ENCODE peak calls at places on chromosomes 6 and 20, in nine cellular contexts. One of them, this sample, is unnamed.

GRCh38 chr6:152313542-152314482 is 323.4 kb downstream of the SYNE1 start:
- DNase-seq in GM23338: peak
- DNase-seq in H9: no peak
- DNase-seq in heart left ventricle: no peak
- DNase-seq in uterus: no peak
- DNase-seq in endothelial cell of umbilical vein: peak
- DNase-seq in CD4-positive, CD25-positive, alpha-beta regulatory T cell: no peak
- DNase-seq in substantia nigra: no peak
- DNase-seq in RWPE1: no peak
- DNase-seq in this sample: no peak

GRCh38 chr6:159463440-159463839 is 229.6 kb downstream of the SOD2 start:
- DNase-seq in RWPE1: no peak
- DNase-seq in substantia nigra: no peak
- DNase-seq in GM23338: peak
- DNase-seq in CD4-positive, CD25-positive, alpha-beta regulatory T cell: no peak
- DNase-seq in endothelial cell of umbilical vein: no peak
- DNase-seq in uterus: no peak
- DNase-seq in H9: no peak
- DNase-seq in heart left ventricle: no peak
- DNase-seq in this sample: no peak

GRCh38 chr6:74137910-74138309 is 441.9 kb downstream of the CD109 start:
- DNase-seq in endothelial cell of umbilical vein: peak
- DNase-seq in GM23338: peak
- DNase-seq in CD4-positive, CD25-positive, alpha-beta regulatory T cell: no peak
- DNase-seq in RWPE1: no peak
- DNase-seq in substantia nigra: no peak
- DNase-seq in uterus: no peak
- DNase-seq in H9: no peak
- DNase-seq in heart left ventricle: no peak
- DNase-seq in this sample: no peak

GRCh38 chr6:42260424-42260888 is 42.8 kb upstream of the MRPS10 start:
- DNase-seq in GM23338: peak
- DNase-seq in RWPE1: no peak
- DNase-seq in CD4-positive, CD25-positive, alpha-beta regulatory T cell: no peak
- DNase-seq in endothelial cell of umbilical vein: no peak
- DNase-seq in uterus: peak
- DNase-seq in substantia nigra: no peak
- DNase-seq in H9: peak
- DNase-seq in heart left ventricle: peak
- DNase-seq in this sample: no peak

GRCh38 chr6:26103141-26103769 is 16.0 kb downstream of the HFE start:
- DNase-seq in CD4-positive, CD25-positive, alpha-beta regulatory T cell: no peak
- DNase-seq in H9: no peak
- DNase-seq in GM23338: no peak
- DNase-seq in heart left ventricle: no peak
- DNase-seq in uterus: no peak
- DNase-seq in RWPE1: peak
- DNase-seq in endothelial cell of umbilical vein: no peak
- DNase-seq in substantia nigra: no peak
- DNase-seq in this sample: no peak

GRCh38 chr6:22364314-22364713 is 67.5 kb upstream of the PRL start:
- DNase-seq in CD4-positive, CD25-positive, alpha-beta regulatory T cell: no peak
- DNase-seq in endothelial cell of umbilical vein: no peak
- DNase-seq in H9: no peak
- DNase-seq in substantia nigra: no peak
- DNase-seq in heart left ventricle: no peak
- DNase-seq in uterus: no peak
- DNase-seq in RWPE1: peak
- DNase-seq in GM23338: no peak
- DNase-seq in this sample: no peak

GRCh38 chr6:139372326-139373153 is 1.9 kb downstream of the CITED2 start:
- DNase-seq in substantia nigra: no peak
- DNase-seq in CD4-positive, CD25-positive, alpha-beta regulatory T cell: no peak
- DNase-seq in RWPE1: no peak
- DNase-seq in H9: no peak
- DNase-seq in GM23338: no peak
- DNase-seq in heart left ventricle: no peak
- DNase-seq in uterus: no peak
- DNase-seq in endothelial cell of umbilical vein: peak
- DNase-seq in this sample: no peak

GRCh38 chr6:166687538-166688259 is 60.6 kb upstream of the RPS6KA2 start:
- DNase-seq in RWPE1: no peak
- DNase-seq in substantia nigra: no peak
- DNase-seq in uterus: no peak
- DNase-seq in H9: peak
- DNase-seq in GM23338: peak
- DNase-seq in CD4-positive, CD25-positive, alpha-beta regulatory T cell: no peak
- DNase-seq in endothelial cell of umbilical vein: no peak
- DNase-seq in heart left ventricle: no peak
- DNase-seq in this sample: no peak

GRCh38 chr6:3813150-3813780 is 35.9 kb upstream of the FAM50B start:
- DNase-seq in endothelial cell of umbilical vein: peak
- DNase-seq in uterus: peak
- DNase-seq in substantia nigra: no peak
- DNase-seq in GM23338: no peak
- DNase-seq in heart left ventricle: peak
- DNase-seq in RWPE1: peak
- DNase-seq in H9: no peak
- DNase-seq in CD4-positive, CD25-positive, alpha-beta regulatory T cell: no peak
- DNase-seq in this sample: peak

GRCh38 chr20:34824861-34825529 is 456 bp downstream of the NCOA6 start:
- DNase-seq in substantia nigra: peak
- DNase-seq in H9: peak
- DNase-seq in GM23338: peak
- DNase-seq in endothelial cell of umbilical vein: peak
- DNase-seq in RWPE1: peak
- DNase-seq in heart left ventricle: peak
- DNase-seq in CD4-positive, CD25-positive, alpha-beta regulatory T cell: peak
- DNase-seq in uterus: peak
- DNase-seq in this sample: peak

GRCh38 chr6:118263929-118264486 is 284.1 kb upstream of the PLN start:
- DNase-seq in heart left ventricle: peak
- DNase-seq in endothelial cell of umbilical vein: peak
- DNase-seq in uterus: no peak
- DNase-seq in substantia nigra: peak
- DNase-seq in GM23338: peak
- DNase-seq in CD4-positive, CD25-positive, alpha-beta regulatory T cell: no peak
- DNase-seq in RWPE1: peak
- DNase-seq in H9: peak
- DNase-seq in this sample: no peak

GRCh38 chr6:110687326-110687725 is 127.9 kb downstream of the CDK19 start:
- DNase-seq in H9: no peak
- DNase-seq in uterus: no peak
- DNase-seq in substantia nigra: no peak
- DNase-seq in RWPE1: no peak
- DNase-seq in heart left ventricle: no peak
- DNase-seq in GM23338: no peak
- DNase-seq in CD4-positive, CD25-positive, alpha-beta regulatory T cell: no peak
- DNase-seq in endothelial cell of umbilical vein: peak
- DNase-seq in this sample: no peak

GRCh38 chr20:47360207-47360488 is 3.6 kb upstream of the ZMYND8 start:
- DNase-seq in CD4-positive, CD25-positive, alpha-beta regulatory T cell: no peak
- DNase-seq in GM23338: no peak
- DNase-seq in heart left ventricle: peak
- DNase-seq in substantia nigra: no peak
- DNase-seq in uterus: no peak
- DNase-seq in endothelial cell of umbilical vein: no peak
- DNase-seq in RWPE1: peak
- DNase-seq in H9: no peak
- DNase-seq in this sample: no peak

GRCh38 chr6:77740380-77740779 is 87.5 kb downstream of the MEI4 start:
- DNase-seq in heart left ventricle: no peak
- DNase-seq in endothelial cell of umbilical vein: peak
- DNase-seq in H9: no peak
- DNase-seq in GM23338: peak
- DNase-seq in substantia nigra: no peak
- DNase-seq in uterus: no peak
- DNase-seq in RWPE1: peak
- DNase-seq in CD4-positive, CD25-positive, alpha-beta regulatory T cell: no peak
- DNase-seq in this sample: no peak

GRCh38 chr6:119322715-119323350 is 26.7 kb downstream of the MAN1A1 start:
- DNase-seq in H9: no peak
- DNase-seq in uterus: no peak
- DNase-seq in GM23338: no peak
- DNase-seq in endothelial cell of umbilical vein: no peak
- DNase-seq in substantia nigra: no peak
- DNase-seq in heart left ventricle: no peak
- DNase-seq in CD4-positive, CD25-positive, alpha-beta regulatory T cell: peak
- DNase-seq in RWPE1: no peak
- DNase-seq in this sample: no peak

GRCh38 chr6:2725364-2725988 is 25.2 kb downstream of the MYLK4 start:
- DNase-seq in uterus: no peak
- DNase-seq in H9: no peak
- DNase-seq in heart left ventricle: no peak
- DNase-seq in endothelial cell of umbilical vein: no peak
- DNase-seq in CD4-positive, CD25-positive, alpha-beta regulatory T cell: no peak
- DNase-seq in RWPE1: no peak
- DNase-seq in substantia nigra: no peak
- DNase-seq in GM23338: no peak
- DNase-seq in this sample: no peak
- H3K27ac ChIP-seq in uterus: no peak
- H3K27ac ChIP-seq in H9: no peak
- H3K27ac ChIP-seq in heart left ventricle: no peak
- H3K27ac ChIP-seq in endothelial cell of umbilical vein: peak
- H3K27ac ChIP-seq in CD4-positive, CD25-positive, alpha-beta regulatory T cell: no peak
- H3K27ac ChIP-seq in RWPE1: no peak
- H3K27ac ChIP-seq in substantia nigra: no peak
- H3K27ac ChIP-seq in GM23338: no peak
- H3K27ac ChIP-seq in this sample: no peak

DNA sequence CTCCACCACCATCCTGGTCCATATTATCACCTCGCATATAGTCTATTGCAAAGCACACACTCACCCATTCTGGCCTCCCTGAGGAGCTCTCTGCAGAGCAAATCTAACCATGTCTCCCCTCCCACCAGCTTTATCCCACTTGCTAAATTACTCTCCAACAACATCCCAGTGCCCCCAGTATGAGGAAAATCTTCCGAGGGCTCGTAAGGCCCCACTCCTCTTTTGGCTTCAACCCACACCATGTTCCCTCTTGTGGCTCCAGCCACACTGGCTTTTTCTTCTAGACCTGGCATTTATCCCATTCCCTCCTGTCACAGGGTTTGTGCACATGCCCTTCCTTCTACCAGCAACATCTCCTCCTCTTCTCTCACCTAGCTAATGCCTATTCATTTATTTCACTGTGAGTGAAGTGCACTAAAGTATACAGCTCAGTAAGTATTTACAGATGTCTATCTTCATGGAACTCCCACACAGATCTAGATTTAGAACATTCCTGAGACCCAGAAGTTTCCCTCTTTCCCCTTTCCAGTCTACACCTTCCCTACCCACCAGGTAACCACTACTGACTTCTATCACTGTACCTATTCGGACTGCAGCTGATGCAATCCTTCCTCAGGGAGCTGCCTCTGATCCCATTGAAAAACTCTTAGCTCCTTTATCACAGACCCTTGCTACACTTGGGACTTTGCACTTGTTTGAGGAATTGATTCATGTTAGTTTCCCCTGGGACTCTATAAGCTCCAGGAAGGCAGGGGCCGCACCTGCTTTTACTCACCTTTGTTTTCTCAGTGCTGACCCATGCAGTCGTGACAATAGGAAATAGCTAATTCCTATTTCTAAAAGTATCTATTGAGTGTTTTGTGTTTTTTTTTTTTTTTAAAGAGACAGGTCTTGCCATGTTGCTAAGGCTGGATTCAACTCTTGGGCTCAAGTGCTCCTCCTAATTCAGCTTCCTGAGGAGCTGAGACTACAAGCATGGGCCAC is 15.5 kb downstream of the MRPL14 start:
- DNase-seq in H9: no peak
- DNase-seq in RWPE1: no peak
- DNase-seq in CD4-positive, CD25-positive, alpha-beta regulatory T cell: no peak
- DNase-seq in endothelial cell of umbilical vein: no peak
- DNase-seq in heart left ventricle: no peak
- DNase-seq in uterus: no peak
- DNase-seq in GM23338: no peak
- DNase-seq in substantia nigra: no peak
- DNase-seq in this sample: no peak
- H3K27ac ChIP-seq in H9: no peak
- H3K27ac ChIP-seq in RWPE1: no peak
- H3K27ac ChIP-seq in CD4-positive, CD25-positive, alpha-beta regulatory T cell: no peak
- H3K27ac ChIP-seq in endothelial cell of umbilical vein: no peak
- H3K27ac ChIP-seq in heart left ventricle: no peak
- H3K27ac ChIP-seq in uterus: no peak
- H3K27ac ChIP-seq in GM23338: no peak
- H3K27ac ChIP-seq in substantia nigra: no peak
- H3K27ac ChIP-seq in this sample: no peak

DNA sequence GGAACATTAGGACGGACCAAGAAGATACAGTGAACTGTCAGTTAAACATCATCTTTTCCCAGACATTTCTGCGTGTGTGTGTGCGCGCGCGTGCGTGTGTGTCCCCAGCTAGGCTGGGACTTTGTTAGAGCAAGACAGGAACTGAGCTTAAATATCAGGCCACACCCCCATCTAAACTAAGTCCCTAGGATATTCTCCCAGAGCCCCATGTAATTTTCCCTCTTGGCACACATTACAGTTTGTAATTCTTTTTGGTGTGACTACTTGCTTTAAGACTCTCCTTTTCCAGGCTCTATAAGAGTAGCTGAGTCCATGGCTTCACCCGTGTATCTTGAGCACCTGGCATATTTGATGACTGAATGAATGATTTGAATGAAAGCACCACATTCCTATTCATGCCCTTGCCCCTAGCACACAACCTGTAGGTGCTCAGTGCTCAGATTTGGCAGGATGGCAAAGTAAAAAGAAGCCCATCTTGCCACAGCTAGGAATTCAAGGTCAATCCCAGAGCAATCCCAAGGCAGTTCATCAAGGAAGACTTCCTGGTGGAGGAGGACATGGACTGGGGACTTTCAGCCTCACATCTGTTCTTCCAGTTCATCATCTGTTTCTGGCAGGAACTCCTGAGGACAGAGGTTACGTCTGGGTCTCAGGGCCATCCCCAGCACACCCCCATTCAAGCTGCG is 69.2 kb downstream of the MRPL14 start:
- DNase-seq in H9: no peak
- DNase-seq in heart left ventricle: no peak
- DNase-seq in substantia nigra: no peak
- DNase-seq in RWPE1: no peak
- DNase-seq in GM23338: no peak
- DNase-seq in uterus: no peak
- DNase-seq in endothelial cell of umbilical vein: no peak
- DNase-seq in CD4-positive, CD25-positive, alpha-beta regulatory T cell: no peak
- DNase-seq in this sample: no peak
- H3K27ac ChIP-seq in H9: no peak
- H3K27ac ChIP-seq in heart left ventricle: peak
- H3K27ac ChIP-seq in substantia nigra: no peak
- H3K27ac ChIP-seq in RWPE1: peak
- H3K27ac ChIP-seq in GM23338: no peak
- H3K27ac ChIP-seq in uterus: peak
- H3K27ac ChIP-seq in endothelial cell of umbilical vein: peak
- H3K27ac ChIP-seq in CD4-positive, CD25-positive, alpha-beta regulatory T cell: no peak
- H3K27ac ChIP-seq in this sample: peak

DNA sequence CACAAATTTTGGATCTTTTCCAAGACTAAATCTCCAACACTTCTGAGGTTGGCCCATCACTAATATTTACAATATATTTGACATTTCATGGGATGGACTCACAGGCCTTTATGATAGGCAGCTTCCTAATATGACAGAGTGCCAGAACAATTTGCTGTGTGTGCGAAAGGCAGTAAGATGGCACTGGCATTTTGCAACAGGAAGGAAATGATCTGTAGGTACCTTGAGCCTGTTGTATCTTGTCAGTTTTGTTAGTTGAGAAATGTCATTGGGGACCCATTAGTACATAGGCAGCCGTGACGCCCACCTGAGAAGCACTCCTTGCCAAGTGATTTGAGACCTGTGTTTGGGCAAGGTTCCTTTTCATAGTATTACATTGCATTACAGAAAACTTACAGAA is 153.4 kb upstream of the HEY2 start:
- DNase-seq in substantia nigra: no peak
- DNase-seq in GM23338: no peak
- DNase-seq in CD4-positive, CD25-positive, alpha-beta regulatory T cell: no peak
- DNase-seq in H9: no peak
- DNase-seq in RWPE1: no peak
- DNase-seq in heart left ventricle: no peak
- DNase-seq in endothelial cell of umbilical vein: no peak
- DNase-seq in uterus: no peak
- DNase-seq in this sample: no peak
- H3K27ac ChIP-seq in substantia nigra: no peak
- H3K27ac ChIP-seq in GM23338: no peak
- H3K27ac ChIP-seq in CD4-positive, CD25-positive, alpha-beta regulatory T cell: no peak
- H3K27ac ChIP-seq in H9: no peak
- H3K27ac ChIP-seq in RWPE1: no peak
- H3K27ac ChIP-seq in heart left ventricle: no peak
- H3K27ac ChIP-seq in endothelial cell of umbilical vein: no peak
- H3K27ac ChIP-seq in uterus: no peak
- H3K27ac ChIP-seq in this sample: no peak

This sample was measured in aorta.